ENCODE peak calls at places on chromosome 11, in seven cellular contexts. X is GM23248, S is mammary epithelial cell, P is prostate gland, H is stomach, Y is uterus, W is lung. R is an unnamed sample. For H3K9me3, the result is how much of the 10 kb centered on the place peaks cover.

GRCh38 chr11:88246680-88247079 is 71.4 kb upstream of the RAB38 start:
- DNase-seq in X (peak), S (peak), P (no peak), H (no peak), Y (no peak), W (no peak), R (no peak)

GRCh38 chr11:126890561-126890960 is 110.0 kb downstream of the KIRREL3 start:
- DNase-seq in X (no peak), S (no peak), P (no peak), H (no peak), Y (no peak), W (no peak), R (no peak)

GRCh38 chr11:65546217-65546958 is 11.8 kb downstream of the LTBP3 start:
- DNase-seq in X (no peak), S (peak), P (peak), H (peak), Y (peak), W (peak), R (peak)

GRCh38 chr11:61728940-61729219 is 23.6 kb upstream of the MYRF start:
- DNase-seq in X (peak), S (peak), P (no peak), H (no peak), Y (no peak), W (peak), R (no peak)

GRCh38 chr11:44351006-44351660 is 41.2 kb upstream of the ALX4 start:
- DNase-seq in X (no peak), S (no peak), P (no peak), H (no peak), Y (no peak), W (no peak), R (no peak)

GRCh38 chr11:66985508-66986177 is 10.5 kb downstream of the C11orf86 start:
- DNase-seq in X (no peak), S (no peak), P (peak), H (peak), Y (no peak), W (no peak), R (no peak)

GRCh38 chr11:113859665-113860064 is 15.7 kb downstream of the USP28 start:
- DNase-seq in X (no peak), S (peak), P (peak), H (no peak), Y (no peak), W (no peak), R (no peak)

GRCh38 chr11:74450318-74450717 is 17.0 kb downstream of the KCNE3 start:
- DNase-seq in X (no peak), S (no peak), P (no peak), H (no peak), Y (peak), W (no peak), R (no peak)

GRCh38 chr11:76814414-76814813 is 31.3 kb downstream of the TSKU start:
- DNase-seq in X (no peak), S (no peak), P (no peak), H (no peak), Y (no peak), W (no peak), R (no peak)
- H3K9me3 ChIP-seq in X (under half), S (under half), P (under half), H (under half), Y (under half), W (under half), R (under half)

GRCh38 chr11:54927704-54928103 is 221.1 kb downstream of the OR4A5 start:
- DNase-seq in X (no peak), S (no peak), P (no peak), H (no peak), Y (no peak), W (no peak), R (no peak)
- H3K9me3 ChIP-seq in X (under half), S (under half), P (under half), H (under half), Y (under half), W (half or more), R (under half)

GRCh38 chr11:10876168-10876567 is 18.3 kb upstream of the ZBED5 start:
- DNase-seq in X (no peak), S (no peak), P (no peak), H (no peak), Y (no peak), W (no peak), R (no peak)
- H3K9me3 ChIP-seq in X (under half), S (under half), P (under half), H (under half), Y (under half), W (under half), R (under half)

GRCh38 chr11:116577273-116577672 is 195.5 kb downstream of the BUD13 start:
- DNase-seq in X (no peak), S (no peak), P (no peak), H (no peak), Y (no peak), W (no peak), R (no peak)

GRCh38 chr11:116578971-116579687 is 193.7 kb downstream of the BUD13 start:
- DNase-seq in X (peak), S (no peak), P (no peak), H (no peak), Y (peak), W (no peak), R (no peak)

GRCh38 chr11:116580828-116581227 is 192.0 kb downstream of the BUD13 start:
- DNase-seq in X (peak), S (no peak), P (no peak), H (no peak), Y (no peak), W (no peak), R (no peak)

GRCh38 chr11:116579857-116580727 is 192.7 kb downstream of the BUD13 start:
- DNase-seq in X (peak), S (no peak), P (no peak), H (no peak), Y (no peak), W (no peak), R (no peak)

DNA sequence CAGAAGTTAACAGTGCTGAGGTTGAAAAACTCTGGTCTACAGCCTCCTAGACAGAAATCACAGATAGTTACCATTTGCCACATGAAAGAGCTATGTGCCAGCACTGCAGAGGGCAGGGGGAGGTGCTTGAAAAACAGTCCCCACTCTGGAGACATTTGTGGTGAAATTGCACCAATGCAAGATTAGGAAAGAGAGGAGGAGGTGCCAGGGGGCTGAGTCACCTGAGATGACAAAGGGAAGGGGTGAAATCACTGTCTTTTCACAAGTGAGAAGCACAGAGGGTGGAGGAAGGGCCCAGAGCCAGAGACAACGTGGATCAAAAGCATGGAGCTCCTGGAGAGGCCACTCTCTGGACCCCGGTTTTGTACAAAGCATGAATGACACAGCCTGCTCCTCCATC is 196.3 kb downstream of the BUD13 start:
- DNase-seq in X (peak), S (peak), P (no peak), H (no peak), Y (no peak), W (no peak), R (no peak)
- H3K9me3 ChIP-seq in X (under half), S (under half), P (under half), H (under half), Y (under half), W (under half), R (under half)

DNA sequence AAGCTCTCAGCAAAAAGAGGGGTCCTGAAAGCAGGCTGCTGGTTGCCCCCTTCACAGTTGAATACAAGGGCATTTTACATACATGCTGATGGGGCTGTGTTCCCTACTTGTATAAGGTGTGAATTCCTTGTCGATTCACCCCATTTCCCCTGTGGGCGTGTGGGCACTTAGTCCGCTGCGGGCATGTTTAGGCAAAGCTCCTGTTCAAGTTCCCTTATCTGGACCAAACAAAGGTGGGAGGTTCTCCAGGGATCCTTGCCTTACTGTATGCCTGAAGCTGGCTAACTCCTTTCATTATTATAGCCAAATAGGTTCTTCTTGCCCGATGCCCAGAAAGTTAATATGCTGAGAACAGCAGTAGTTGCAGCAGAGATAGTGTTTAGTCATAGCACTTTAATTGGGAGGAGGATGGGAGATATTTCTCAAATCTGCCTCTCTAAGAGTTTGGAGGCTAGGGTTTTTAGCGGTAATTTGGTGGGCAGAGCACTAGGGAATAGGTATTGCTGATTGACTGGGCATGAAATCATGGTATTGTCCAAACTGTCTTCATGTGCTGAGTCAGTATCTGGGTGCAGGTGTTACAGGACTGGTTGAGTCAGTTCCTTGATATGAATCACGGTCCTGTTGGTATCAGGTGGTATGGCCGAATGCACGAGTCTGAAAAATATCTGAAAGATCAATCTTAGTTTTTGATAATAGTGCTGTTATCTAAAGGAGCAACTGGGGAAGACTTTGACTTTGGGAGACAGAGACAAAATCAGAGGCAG is 32.7 kb downstream of the METTL15 start:
- DNase-seq in X (no peak), S (peak), P (no peak), H (no peak), Y (no peak), W (no peak), R (no peak)
- H3K9me3 ChIP-seq in X (under half), S (under half), P (under half), H (under half), Y (under half), W (under half), R (under half)

GRCh38 chr11:91859666-91860065 is 365.0 kb upstream of the FAT3 start:
- DNase-seq in X (no peak), S (peak), P (no peak), H (no peak), Y (no peak), W (no peak), R (no peak)
- H3K9me3 ChIP-seq in X (under half), S (under half), P (under half), H (under half), Y (under half), W (under half), R (under half)

GRCh38 chr11:55791606-55792005 is 3.8 kb upstream of the OR5D14 start:
- DNase-seq in X (no peak), S (no peak), P (no peak), H (no peak), Y (no peak), W (no peak), R (no peak)
- H3K9me3 ChIP-seq in X (under half), S (under half), P (under half), H (under half), Y (under half), W (under half), R (under half)

DNA sequence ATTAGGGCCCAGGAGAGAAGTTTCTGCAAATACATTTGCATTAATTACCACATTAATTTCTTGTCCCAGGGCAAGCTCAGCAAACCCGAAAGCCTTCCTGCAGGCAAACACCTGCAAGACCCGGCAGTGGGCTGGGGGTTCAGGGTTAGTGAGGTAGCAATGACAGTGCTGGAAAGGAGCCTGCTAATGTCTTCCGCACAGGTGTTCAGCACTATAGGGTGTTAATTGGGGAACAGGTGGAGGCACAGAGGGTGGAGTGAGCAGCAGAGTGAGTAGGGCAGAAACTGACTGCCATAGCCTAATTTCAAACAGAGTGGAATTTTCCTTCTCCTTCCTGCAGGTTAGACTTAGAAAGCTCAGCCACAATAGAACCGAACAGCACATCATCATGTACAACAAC is 50.9 kb upstream of the UBASH3B start:
- DNase-seq in X (no peak), S (no peak), P (no peak), H (no peak), Y (no peak), W (no peak), R (no peak)
- H3K9me3 ChIP-seq in X (under half), S (under half), P (under half), H (under half), Y (under half), W (under half), R (under half)

GRCh38 chr11:97463891-97464290 is 1074.1 kb downstream of the JRKL start:
- DNase-seq in X (no peak), S (no peak), P (no peak), H (no peak), Y (no peak), W (no peak), R (no peak)

GRCh38 chr11:97460091-97460490 is 1070.3 kb downstream of the JRKL start:
- DNase-seq in X (no peak), S (no peak), P (no peak), H (no peak), Y (no peak), W (no peak), R (no peak)

GRCh38 chr11:97461044-97461880 is 1071.4 kb downstream of the JRKL start:
- DNase-seq in X (no peak), S (no peak), P (no peak), H (no peak), Y (no peak), W (no peak), R (no peak)

GRCh38 chr11:97461934-97462333 is 1072.1 kb downstream of the JRKL start:
- DNase-seq in X (no peak), S (no peak), P (no peak), H (no peak), Y (no peak), W (no peak), R (no peak)
- H3K9me3 ChIP-seq in X (under half), S (under half), P (under half), H (under half), Y (under half), W (under half), R (under half)

DNA sequence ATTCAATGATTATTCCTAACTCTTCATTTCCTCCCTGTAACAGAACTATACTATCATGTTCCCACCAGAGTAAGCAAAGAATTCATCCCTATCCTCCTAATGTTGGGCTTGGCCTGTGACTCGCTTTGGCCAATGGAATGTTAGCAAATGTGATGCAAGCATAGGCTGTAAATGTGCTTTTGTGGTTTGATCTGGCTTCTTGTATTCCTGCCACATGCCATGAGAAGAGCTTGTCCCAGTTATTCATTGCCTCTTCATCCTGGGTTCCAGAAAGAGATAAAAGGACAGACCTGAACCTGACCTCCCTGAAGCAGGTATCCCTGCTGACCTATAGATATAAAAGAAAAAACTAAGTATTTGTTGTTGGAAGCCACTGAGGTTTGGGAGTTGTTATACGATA is 51.0 kb downstream of the SYTL2 start:
- DNase-seq in X (peak), S (peak), P (no peak), H (no peak), Y (no peak), W (no peak), R (no peak)
- H3K9me3 ChIP-seq in X (under half), S (under half), P (under half), H (under half), Y (under half), W (under half), R (under half)

R was measured in T-helper 17 cell.